ENCODE peak calls at places on chromosome 12, in ten cellular contexts. One of them, this sample, is unnamed.

GRCh38 chr12:48977290-48978281 is 536 bp upstream of the WNT1 start:
- DNase-seq in BJ: no peak
- DNase-seq in lower leg skin: peak
- DNase-seq in hepatocyte: peak
- DNase-seq in fibroblast of pulmonary artery: peak
- DNase-seq in colonic mucosa: peak
- DNase-seq in AG04450: no peak
- DNase-seq in fibroblast of mammary gland: peak
- DNase-seq in H9: peak
- DNase-seq in MM.1S: peak
- DNase-seq in this sample: peak

GRCh38 chr12:92905811-92906554 is 23.1 kb downstream of the EEA1 start:
- DNase-seq in BJ: no peak
- DNase-seq in lower leg skin: no peak
- DNase-seq in hepatocyte: no peak
- DNase-seq in fibroblast of pulmonary artery: no peak
- DNase-seq in colonic mucosa: no peak
- DNase-seq in AG04450: no peak
- DNase-seq in fibroblast of mammary gland: no peak
- DNase-seq in H9: no peak
- DNase-seq in MM.1S: no peak
- DNase-seq in this sample: no peak

GRCh38 chr12:131917139-131917710 is 11.9 kb upstream of the PUS1 start:
- DNase-seq in BJ: no peak
- DNase-seq in lower leg skin: no peak
- DNase-seq in hepatocyte: peak
- DNase-seq in fibroblast of pulmonary artery: no peak
- DNase-seq in colonic mucosa: no peak
- DNase-seq in AG04450: no peak
- DNase-seq in fibroblast of mammary gland: no peak
- DNase-seq in H9: peak
- DNase-seq in MM.1S: no peak
- DNase-seq in this sample: no peak

GRCh38 chr12:75701859-75702258 is 190.4 kb upstream of the KRR1 start:
- DNase-seq in BJ: no peak
- DNase-seq in lower leg skin: no peak
- DNase-seq in hepatocyte: no peak
- DNase-seq in fibroblast of pulmonary artery: no peak
- DNase-seq in colonic mucosa: no peak
- DNase-seq in AG04450: no peak
- DNase-seq in fibroblast of mammary gland: no peak
- DNase-seq in H9: no peak
- DNase-seq in MM.1S: no peak
- DNase-seq in this sample: no peak

GRCh38 chr12:40854669-40855068 is 162.4 kb downstream of the CNTN1 start:
- DNase-seq in BJ: no peak
- DNase-seq in lower leg skin: no peak
- DNase-seq in hepatocyte: no peak
- DNase-seq in fibroblast of pulmonary artery: no peak
- DNase-seq in colonic mucosa: no peak
- DNase-seq in AG04450: no peak
- DNase-seq in fibroblast of mammary gland: no peak
- DNase-seq in H9: no peak
- DNase-seq in MM.1S: no peak
- DNase-seq in this sample: no peak

GRCh38 chr12:124294686-124295315 is at the start of gene RFLNA:
- DNase-seq in BJ: no peak
- DNase-seq in lower leg skin: no peak
- DNase-seq in hepatocyte: peak
- DNase-seq in fibroblast of pulmonary artery: peak
- DNase-seq in colonic mucosa: peak
- DNase-seq in AG04450: no peak
- DNase-seq in fibroblast of mammary gland: no peak
- DNase-seq in H9: peak
- DNase-seq in MM.1S: no peak
- DNase-seq in this sample: no peak

GRCh38 chr12:89593873-89594272 is 68.0 kb upstream of the POC1B start:
- DNase-seq in BJ: no peak
- DNase-seq in lower leg skin: no peak
- DNase-seq in hepatocyte: no peak
- DNase-seq in fibroblast of pulmonary artery: no peak
- DNase-seq in colonic mucosa: no peak
- DNase-seq in AG04450: no peak
- DNase-seq in fibroblast of mammary gland: no peak
- DNase-seq in H9: no peak
- DNase-seq in MM.1S: no peak
- DNase-seq in this sample: no peak

GRCh38 chr12:39937119-39937518 is 168.8 kb downstream of the SLC2A13 start:
- DNase-seq in BJ: no peak
- DNase-seq in lower leg skin: no peak
- DNase-seq in hepatocyte: no peak
- DNase-seq in fibroblast of pulmonary artery: no peak
- DNase-seq in colonic mucosa: peak
- DNase-seq in AG04450: no peak
- DNase-seq in fibroblast of mammary gland: no peak
- DNase-seq in H9: no peak
- DNase-seq in MM.1S: no peak
- DNase-seq in this sample: no peak

GRCh38 chr12:89565002-89565401 is 39.2 kb upstream of the POC1B start:
- DNase-seq in BJ: no peak
- DNase-seq in lower leg skin: no peak
- DNase-seq in hepatocyte: no peak
- DNase-seq in fibroblast of pulmonary artery: no peak
- DNase-seq in colonic mucosa: no peak
- DNase-seq in AG04450: no peak
- DNase-seq in fibroblast of mammary gland: no peak
- DNase-seq in H9: no peak
- DNase-seq in MM.1S: no peak
- DNase-seq in this sample: no peak

GRCh38 chr12:101243074-101243473 is 33.0 kb upstream of the SLC5A8 start:
- DNase-seq in BJ: no peak
- DNase-seq in lower leg skin: no peak
- DNase-seq in hepatocyte: no peak
- DNase-seq in fibroblast of pulmonary artery: no peak
- DNase-seq in colonic mucosa: no peak
- DNase-seq in AG04450: no peak
- DNase-seq in fibroblast of mammary gland: peak
- DNase-seq in H9: no peak
- DNase-seq in MM.1S: no peak
- DNase-seq in this sample: no peak

GRCh38 chr12:130754234-130755001 is 38.3 kb upstream of the RIMBP2 start:
- DNase-seq in BJ: no peak
- DNase-seq in lower leg skin: no peak
- DNase-seq in hepatocyte: no peak
- DNase-seq in fibroblast of pulmonary artery: no peak
- DNase-seq in colonic mucosa: no peak
- DNase-seq in AG04450: no peak
- DNase-seq in fibroblast of mammary gland: no peak
- DNase-seq in H9: no peak
- DNase-seq in MM.1S: no peak
- DNase-seq in this sample: no peak

GRCh38 chr12:75086086-75087038 is 123.3 kb downstream of the KCNC2 start:
- DNase-seq in BJ: peak
- DNase-seq in lower leg skin: no peak
- DNase-seq in hepatocyte: peak
- DNase-seq in fibroblast of pulmonary artery: no peak
- DNase-seq in colonic mucosa: no peak
- DNase-seq in AG04450: no peak
- DNase-seq in fibroblast of mammary gland: peak
- DNase-seq in H9: no peak
- DNase-seq in MM.1S: no peak
- DNase-seq in this sample: no peak

GRCh38 chr12:53345486-53346195 is 9.5 kb upstream of the SP7 start:
- DNase-seq in BJ: no peak
- DNase-seq in lower leg skin: peak
- DNase-seq in hepatocyte: no peak
- DNase-seq in fibroblast of pulmonary artery: peak
- DNase-seq in colonic mucosa: no peak
- DNase-seq in AG04450: no peak
- DNase-seq in fibroblast of mammary gland: peak
- DNase-seq in H9: no peak
- DNase-seq in MM.1S: no peak
- DNase-seq in this sample: no peak

GRCh38 chr12:33529810-33530209 is 90.2 kb upstream of the SYT10 start:
- DNase-seq in BJ: no peak
- DNase-seq in lower leg skin: no peak
- DNase-seq in hepatocyte: no peak
- DNase-seq in fibroblast of pulmonary artery: no peak
- DNase-seq in colonic mucosa: no peak
- DNase-seq in AG04450: no peak
- DNase-seq in fibroblast of mammary gland: no peak
- DNase-seq in H9: no peak
- DNase-seq in MM.1S: no peak
- DNase-seq in this sample: no peak

GRCh38 chr12:98955284-98955683 is 310.2 kb downstream of the APAF1 start:
- DNase-seq in BJ: no peak
- DNase-seq in lower leg skin: no peak
- DNase-seq in hepatocyte: peak
- DNase-seq in fibroblast of pulmonary artery: peak
- DNase-seq in colonic mucosa: no peak
- DNase-seq in AG04450: no peak
- DNase-seq in fibroblast of mammary gland: peak
- DNase-seq in H9: peak
- DNase-seq in MM.1S: peak
- DNase-seq in this sample: peak
- TF ChIP-seq CTCF in BJ: peak
- TF ChIP-seq CTCF in lower leg skin: no peak
- TF ChIP-seq CTCF in hepatocyte: peak
- TF ChIP-seq CTCF in fibroblast of pulmonary artery: peak
- TF ChIP-seq CTCF in colonic mucosa: no peak
- TF ChIP-seq CTCF in AG04450: peak
- TF ChIP-seq CTCF in fibroblast of mammary gland: peak
- TF ChIP-seq CTCF in H9: peak
- TF ChIP-seq CTCF in MM.1S: peak
- TF ChIP-seq CTCF in this sample: peak

GRCh38 chr12:113136128-113136989 is 798 bp upstream of the RASAL1 start:
- DNase-seq in BJ: no peak
- DNase-seq in lower leg skin: no peak
- DNase-seq in hepatocyte: no peak
- DNase-seq in fibroblast of pulmonary artery: no peak
- DNase-seq in colonic mucosa: peak
- DNase-seq in AG04450: no peak
- DNase-seq in fibroblast of mammary gland: no peak
- DNase-seq in H9: no peak
- DNase-seq in MM.1S: no peak
- DNase-seq in this sample: peak

GRCh38 chr12:113135178-113136127 is at the start of gene RASAL1:
- DNase-seq in BJ: no peak
- DNase-seq in lower leg skin: no peak
- DNase-seq in hepatocyte: peak
- DNase-seq in fibroblast of pulmonary artery: no peak
- DNase-seq in colonic mucosa: peak
- DNase-seq in AG04450: no peak
- DNase-seq in fibroblast of mammary gland: no peak
- DNase-seq in H9: peak
- DNase-seq in MM.1S: peak
- DNase-seq in this sample: peak

GRCh38 chr12:113133036-113133435 is 2.5 kb downstream of the RASAL1 start:
- DNase-seq in BJ: no peak
- DNase-seq in lower leg skin: no peak
- DNase-seq in hepatocyte: no peak
- DNase-seq in fibroblast of pulmonary artery: no peak
- DNase-seq in colonic mucosa: no peak
- DNase-seq in AG04450: no peak
- DNase-seq in fibroblast of mammary gland: no peak
- DNase-seq in H9: no peak
- DNase-seq in MM.1S: no peak
- DNase-seq in this sample: no peak

GRCh38 chr12:113136990-113137511 is 1.5 kb upstream of the RASAL1 start:
- DNase-seq in BJ: no peak
- DNase-seq in lower leg skin: no peak
- DNase-seq in hepatocyte: no peak
- DNase-seq in fibroblast of pulmonary artery: no peak
- DNase-seq in colonic mucosa: peak
- DNase-seq in AG04450: no peak
- DNase-seq in fibroblast of mammary gland: no peak
- DNase-seq in H9: no peak
- DNase-seq in MM.1S: no peak
- DNase-seq in this sample: peak

GRCh38 chr12:113134521-113134951 is 1.0 kb downstream of the RASAL1 start:
- DNase-seq in BJ: no peak
- DNase-seq in lower leg skin: no peak
- DNase-seq in hepatocyte: no peak
- DNase-seq in fibroblast of pulmonary artery: no peak
- DNase-seq in colonic mucosa: no peak
- DNase-seq in AG04450: no peak
- DNase-seq in fibroblast of mammary gland: no peak
- DNase-seq in H9: no peak
- DNase-seq in MM.1S: no peak
- DNase-seq in this sample: no peak
- TF ChIP-seq CTCF in BJ: no peak
- TF ChIP-seq CTCF in lower leg skin: no peak
- TF ChIP-seq CTCF in hepatocyte: no peak
- TF ChIP-seq CTCF in fibroblast of pulmonary artery: no peak
- TF ChIP-seq CTCF in colonic mucosa: no peak
- TF ChIP-seq CTCF in AG04450: no peak
- TF ChIP-seq CTCF in fibroblast of mammary gland: no peak
- TF ChIP-seq CTCF in H9: no peak
- TF ChIP-seq CTCF in MM.1S: no peak
- TF ChIP-seq CTCF in this sample: no peak

DNA sequence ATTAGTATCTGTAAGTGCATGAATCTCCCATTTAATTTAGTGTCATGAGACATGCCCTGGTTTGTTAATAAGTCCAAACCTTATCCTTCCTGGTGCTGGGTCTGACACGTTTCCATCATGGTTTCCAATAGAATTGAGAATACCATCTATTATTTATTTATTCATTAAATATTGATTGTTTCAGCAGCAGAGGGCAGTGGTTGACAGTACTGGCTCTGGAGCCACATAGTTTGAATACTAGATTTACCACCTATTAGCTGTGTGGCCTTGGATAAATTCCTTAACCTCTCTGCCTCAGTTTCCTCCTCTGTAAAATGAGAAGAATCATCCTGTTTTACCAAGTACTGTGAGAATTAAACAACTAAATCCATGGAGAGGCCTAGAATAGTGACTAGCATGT is 941 bp upstream of the STAB2 start:
- DNase-seq in BJ: no peak
- DNase-seq in lower leg skin: no peak
- DNase-seq in hepatocyte: no peak
- DNase-seq in fibroblast of pulmonary artery: peak
- DNase-seq in colonic mucosa: no peak
- DNase-seq in AG04450: no peak
- DNase-seq in fibroblast of mammary gland: no peak
- DNase-seq in H9: no peak
- DNase-seq in MM.1S: no peak
- DNase-seq in this sample: no peak
- TF ChIP-seq CTCF in BJ: no peak
- TF ChIP-seq CTCF in lower leg skin: no peak
- TF ChIP-seq CTCF in hepatocyte: peak
- TF ChIP-seq CTCF in fibroblast of pulmonary artery: peak
- TF ChIP-seq CTCF in colonic mucosa: no peak
- TF ChIP-seq CTCF in AG04450: no peak
- TF ChIP-seq CTCF in fibroblast of mammary gland: peak
- TF ChIP-seq CTCF in H9: no peak
- TF ChIP-seq CTCF in MM.1S: peak
- TF ChIP-seq CTCF in this sample: no peak

DNA sequence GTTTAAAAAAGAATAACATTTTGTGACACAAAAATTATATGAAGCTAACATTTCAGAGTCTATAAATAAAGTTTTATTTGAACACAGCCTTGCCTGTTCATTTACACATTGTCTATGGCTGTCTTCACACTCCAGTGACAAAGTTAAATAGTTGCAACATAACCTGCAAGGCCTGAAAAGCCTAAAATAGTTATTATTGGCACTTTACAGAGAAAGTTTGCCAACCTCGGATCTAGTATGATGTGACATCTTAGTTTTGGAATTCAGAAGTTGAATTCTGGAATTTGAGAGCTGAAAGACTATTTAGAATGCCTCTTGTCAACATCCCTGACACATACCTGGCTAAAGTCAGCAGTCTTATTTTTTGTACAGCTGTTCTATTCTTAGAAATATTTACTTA is 68.3 kb downstream of the DYRK2 start:
- DNase-seq in BJ: peak
- DNase-seq in lower leg skin: no peak
- DNase-seq in hepatocyte: no peak
- DNase-seq in fibroblast of pulmonary artery: peak
- DNase-seq in colonic mucosa: no peak
- DNase-seq in AG04450: no peak
- DNase-seq in fibroblast of mammary gland: peak
- DNase-seq in H9: no peak
- DNase-seq in MM.1S: no peak
- DNase-seq in this sample: no peak
- TF ChIP-seq CTCF in BJ: no peak
- TF ChIP-seq CTCF in lower leg skin: no peak
- TF ChIP-seq CTCF in hepatocyte: no peak
- TF ChIP-seq CTCF in fibroblast of pulmonary artery: no peak
- TF ChIP-seq CTCF in colonic mucosa: no peak
- TF ChIP-seq CTCF in AG04450: no peak
- TF ChIP-seq CTCF in fibroblast of mammary gland: no peak
- TF ChIP-seq CTCF in H9: no peak
- TF ChIP-seq CTCF in MM.1S: no peak
- TF ChIP-seq CTCF in this sample: no peak